ENCODE peak calls at places on chromosome 20, in seven cellular contexts. One of them, this sample, is unnamed.

GRCh38 chr20:46025376-46025783 is 3.6 kb upstream of the SLC12A5 start:
- DNase-seq in HCT116: no peak
- DNase-seq in GM23338: no peak
- DNase-seq in MM.1S: no peak
- DNase-seq in PC-3: no peak
- DNase-seq in GM23248: no peak
- DNase-seq in neural progenitor cell: peak; percentile 27
- DNase-seq in this sample: no peak

GRCh38 chr20:46316984-46317684 is 8.8 kb upstream of the CDH22 start:
- DNase-seq in HCT116: no peak
- DNase-seq in GM23248: no peak
- DNase-seq in MM.1S: no peak
- DNase-seq in GM23338: no peak
- DNase-seq in neural progenitor cell: no peak
- DNase-seq in PC-3: no peak
- DNase-seq in this sample: no peak

GRCh38 chr20:62369508-62370114 is 2.5 kb upstream of the LAMA5 start:
- DNase-seq in HCT116: no peak
- DNase-seq in neural progenitor cell: no peak
- DNase-seq in PC-3: peak; percentile 51
- DNase-seq in GM23248: no peak
- DNase-seq in MM.1S: no peak
- DNase-seq in GM23338: no peak
- DNase-seq in this sample: no peak

GRCh38 chr20:61587910-61588309 is 335.8 kb downstream of the CDH4 start:
- DNase-seq in MM.1S: no peak
- DNase-seq in PC-3: no peak
- DNase-seq in GM23338: no peak
- DNase-seq in HCT116: no peak
- DNase-seq in neural progenitor cell: no peak
- DNase-seq in GM23248: no peak
- DNase-seq in this sample: no peak

GRCh38 chr20:5393218-5393870 is 76.6 kb upstream of the PROKR2 start:
- DNase-seq in GM23338: no peak
- DNase-seq in PC-3: no peak
- DNase-seq in HCT116: no peak
- DNase-seq in MM.1S: no peak
- DNase-seq in neural progenitor cell: peak; percentile 68
- DNase-seq in GM23248: no peak
- DNase-seq in this sample: no peak

GRCh38 chr20:58991720-58992119 is 10.7 kb downstream of the NELFCD start:
- DNase-seq in GM23338: no peak
- DNase-seq in HCT116: no peak
- DNase-seq in PC-3: no peak
- DNase-seq in MM.1S: no peak
- DNase-seq in neural progenitor cell: no peak
- DNase-seq in GM23248: no peak
- DNase-seq in this sample: no peak

GRCh38 chr20:46332373-46333135 is 24.3 kb upstream of the CDH22 start:
- DNase-seq in GM23338: no peak
- DNase-seq in GM23248: no peak
- DNase-seq in MM.1S: no peak
- DNase-seq in HCT116: no peak
- DNase-seq in PC-3: no peak
- DNase-seq in neural progenitor cell: no peak
- DNase-seq in this sample: no peak

GRCh38 chr20:59576216-59576953 is 28.0 kb upstream of the PHACTR3 start:
- DNase-seq in PC-3: no peak
- DNase-seq in neural progenitor cell: no peak
- DNase-seq in GM23338: peak; percentile 62
- DNase-seq in MM.1S: no peak
- DNase-seq in GM23248: no peak
- DNase-seq in HCT116: no peak
- DNase-seq in this sample: no peak

DNA sequence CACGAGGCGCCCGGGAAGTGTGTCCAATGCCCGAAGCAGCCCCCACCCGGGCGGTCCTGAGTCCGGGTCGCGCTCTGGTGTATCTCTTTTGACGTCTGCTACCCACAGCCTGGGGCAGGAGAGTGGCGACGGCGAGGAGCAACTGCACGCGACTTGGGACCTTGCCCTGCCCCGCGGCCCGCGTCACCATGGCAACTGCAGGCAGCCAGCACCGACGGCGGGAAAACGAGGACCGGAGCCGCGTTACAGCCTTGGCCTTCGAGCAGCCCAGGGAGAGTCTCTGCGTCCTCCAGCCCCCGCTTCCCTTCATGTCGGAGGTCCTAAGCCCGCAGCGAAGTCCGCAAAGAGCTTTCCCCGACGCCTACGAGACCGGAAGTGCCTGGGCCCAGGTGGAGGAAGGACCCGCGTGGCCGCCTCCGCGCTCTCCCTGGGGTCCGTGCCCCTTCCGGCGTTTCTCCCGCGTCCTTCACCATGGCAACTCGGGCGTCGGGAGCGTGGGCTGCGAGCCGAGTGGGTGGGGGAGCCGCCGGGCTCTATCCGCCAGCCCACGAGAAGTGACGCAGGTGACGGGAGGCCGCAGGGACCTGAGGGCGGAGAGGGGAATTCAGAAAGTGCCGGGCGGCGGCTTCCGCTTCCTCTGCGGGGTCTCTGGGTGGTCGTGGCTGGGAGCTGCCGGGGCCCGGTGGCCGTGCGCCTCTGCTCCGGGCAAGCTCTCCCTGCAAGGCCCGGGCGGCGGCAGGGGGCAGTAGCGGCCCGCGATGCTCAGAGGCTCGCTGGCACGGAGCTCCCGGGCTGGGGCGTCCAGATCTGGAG is 88.6 kb upstream of the TGM3 start:
- DNase-seq in PC-3: peak; percentile 63
- DNase-seq in GM23248: peak; percentile 88
- DNase-seq in GM23338: peak; percentile 87
- DNase-seq in MM.1S: peak; percentile 76
- DNase-seq in neural progenitor cell: peak; percentile 92
- DNase-seq in HCT116: peak; percentile 29
- DNase-seq in this sample: peak; percentile 90
- TF ChIP-seq EZH2 in PC-3: peak; percentile 79
- TF ChIP-seq EZH2 in GM23248: no peak
- TF ChIP-seq EZH2 in GM23338: no peak
- TF ChIP-seq EZH2 in MM.1S: no peak
- TF ChIP-seq EZH2 in neural progenitor cell: peak; percentile 54
- TF ChIP-seq EZH2 in HCT116: no peak
- TF ChIP-seq EZH2 in this sample: no peak

GRCh38 chr20:31608256-31608980 is 3.3 kb downstream of the ID1 start:
- DNase-seq in GM23248: peak; percentile 90
- DNase-seq in PC-3: peak; percentile 94
- DNase-seq in HCT116: peak; percentile 91
- DNase-seq in MM.1S: no peak
- DNase-seq in GM23338: peak; percentile 100
- DNase-seq in neural progenitor cell: peak; percentile 93
- DNase-seq in this sample: peak; percentile 100

GRCh38 chr20:31606928-31607639 is 2.0 kb downstream of the ID1 start:
- DNase-seq in GM23248: peak; percentile 95
- DNase-seq in HCT116: peak; percentile 93
- DNase-seq in MM.1S: no peak
- DNase-seq in neural progenitor cell: peak; percentile 37
- DNase-seq in GM23338: peak; percentile 67
- DNase-seq in PC-3: peak; percentile 59
- DNase-seq in this sample: peak; percentile 90

GRCh38 chr20:31605902-31606677 is 1.0 kb downstream of the ID1 start:
- DNase-seq in GM23248: peak; percentile 60
- DNase-seq in HCT116: no peak
- DNase-seq in neural progenitor cell: peak; percentile 69
- DNase-seq in MM.1S: no peak
- DNase-seq in PC-3: peak; percentile 19
- DNase-seq in GM23338: peak; percentile 65
- DNase-seq in this sample: peak; percentile 59

GRCh38 chr20:31606678-31606927 is 1.5 kb downstream of the ID1 start:
- DNase-seq in MM.1S: no peak
- DNase-seq in HCT116: no peak
- DNase-seq in neural progenitor cell: no peak
- DNase-seq in PC-3: no peak
- DNase-seq in GM23338: peak; percentile 88
- DNase-seq in GM23248: no peak
- DNase-seq in this sample: no peak

GRCh38 chr20:31607640-31608255 is 2.7 kb downstream of the ID1 start:
- DNase-seq in GM23338: no peak
- DNase-seq in MM.1S: no peak
- DNase-seq in neural progenitor cell: no peak
- DNase-seq in HCT116: peak; percentile 43
- DNase-seq in GM23248: peak; percentile 78
- DNase-seq in PC-3: peak; percentile 24
- DNase-seq in this sample: no peak
- H3K4me3 ChIP-seq in GM23338: peak overlapping the region; percentile 61
- H3K4me3 ChIP-seq in MM.1S: no peak overlapping the region
- H3K4me3 ChIP-seq in neural progenitor cell: peak overlapping the region; percentile 77
- H3K4me3 ChIP-seq in HCT116: peak overlapping the region; percentile 91
- H3K4me3 ChIP-seq in GM23248: peak overlapping the region; percentile 98
- H3K4me3 ChIP-seq in PC-3: peak overlapping the region; percentile 97
- H3K4me3 ChIP-seq in this sample: no peak overlapping the region

DNA sequence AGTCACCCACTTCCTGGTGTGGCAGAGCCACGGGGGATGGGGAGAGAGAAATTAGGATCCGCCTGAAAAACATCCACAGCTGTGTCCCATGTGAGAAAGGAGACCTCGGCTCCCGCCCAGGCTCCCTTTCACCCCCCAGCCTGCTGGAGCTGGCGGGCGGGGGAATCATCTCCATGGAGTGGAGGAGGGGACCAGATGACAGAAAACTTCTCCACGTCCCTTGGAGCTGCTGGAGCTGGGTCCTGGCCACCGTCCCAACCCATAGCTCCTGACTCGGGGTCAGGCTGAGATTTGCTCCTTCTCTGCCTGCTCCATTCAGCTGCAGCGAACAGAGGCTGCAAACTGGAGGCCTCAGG is 113.8 kb downstream of the CEBPB start:
- DNase-seq in GM23248: peak; percentile 73
- DNase-seq in neural progenitor cell: no peak
- DNase-seq in HCT116: no peak
- DNase-seq in GM23338: no peak
- DNase-seq in PC-3: no peak
- DNase-seq in MM.1S: no peak
- DNase-seq in this sample: peak; percentile 55
- TF ChIP-seq EZH2phosphoT487 in GM23248: no peak
- TF ChIP-seq EZH2phosphoT487 in neural progenitor cell: no peak
- TF ChIP-seq EZH2phosphoT487 in HCT116: no peak
- TF ChIP-seq EZH2phosphoT487 in GM23338: no peak
- TF ChIP-seq EZH2phosphoT487 in PC-3: no peak
- TF ChIP-seq EZH2phosphoT487 in MM.1S: no peak
- TF ChIP-seq EZH2phosphoT487 in this sample: no peak

GRCh38 chr20:37408930-37409210 is 62.9 kb downstream of the SRC start:
- DNase-seq in HCT116: no peak
- DNase-seq in neural progenitor cell: no peak
- DNase-seq in GM23338: no peak
- DNase-seq in PC-3: no peak
- DNase-seq in GM23248: peak; percentile 26
- DNase-seq in MM.1S: no peak
- DNase-seq in this sample: no peak
- TF ChIP-seq EZH2 in HCT116: no peak
- TF ChIP-seq EZH2 in neural progenitor cell: no peak
- TF ChIP-seq EZH2 in GM23338: no peak
- TF ChIP-seq EZH2 in PC-3: no peak
- TF ChIP-seq EZH2 in GM23248: no peak
- TF ChIP-seq EZH2 in MM.1S: no peak
- TF ChIP-seq EZH2 in this sample: no peak

GRCh38 chr20:34129518-34130162 is 17.6 kb upstream of the EIF2S2 start:
- DNase-seq in neural progenitor cell: peak; percentile 84
- DNase-seq in PC-3: peak; percentile 88
- DNase-seq in MM.1S: peak; percentile 72
- DNase-seq in HCT116: peak; percentile 75
- DNase-seq in GM23338: peak; percentile 91
- DNase-seq in GM23248: peak; percentile 81
- DNase-seq in this sample: peak; percentile 83
- H3K4me3 ChIP-seq in neural progenitor cell: no peak overlapping the region
- H3K4me3 ChIP-seq in PC-3: peak overlapping the region; percentile 51
- H3K4me3 ChIP-seq in MM.1S: peak overlapping the region; percentile 13
- H3K4me3 ChIP-seq in HCT116: peak overlapping the region; percentile 30
- H3K4me3 ChIP-seq in GM23338: no peak overlapping the region
- H3K4me3 ChIP-seq in GM23248: no peak overlapping the region
- H3K4me3 ChIP-seq in this sample: no peak overlapping the region

GRCh38 chr20:57443349-57443748 is 52.2 kb downstream of the RBM38 start:
- DNase-seq in MM.1S: no peak
- DNase-seq in HCT116: no peak
- DNase-seq in GM23338: no peak
- DNase-seq in neural progenitor cell: no peak
- DNase-seq in GM23248: no peak
- DNase-seq in PC-3: no peak
- DNase-seq in this sample: no peak
- TF ChIP-seq EZH2phosphoT487 in MM.1S: no peak
- TF ChIP-seq EZH2phosphoT487 in HCT116: no peak
- TF ChIP-seq EZH2phosphoT487 in GM23338: no peak
- TF ChIP-seq EZH2phosphoT487 in neural progenitor cell: no peak
- TF ChIP-seq EZH2phosphoT487 in GM23248: no peak
- TF ChIP-seq EZH2phosphoT487 in PC-3: no peak
- TF ChIP-seq EZH2phosphoT487 in this sample: no peak

DNA sequence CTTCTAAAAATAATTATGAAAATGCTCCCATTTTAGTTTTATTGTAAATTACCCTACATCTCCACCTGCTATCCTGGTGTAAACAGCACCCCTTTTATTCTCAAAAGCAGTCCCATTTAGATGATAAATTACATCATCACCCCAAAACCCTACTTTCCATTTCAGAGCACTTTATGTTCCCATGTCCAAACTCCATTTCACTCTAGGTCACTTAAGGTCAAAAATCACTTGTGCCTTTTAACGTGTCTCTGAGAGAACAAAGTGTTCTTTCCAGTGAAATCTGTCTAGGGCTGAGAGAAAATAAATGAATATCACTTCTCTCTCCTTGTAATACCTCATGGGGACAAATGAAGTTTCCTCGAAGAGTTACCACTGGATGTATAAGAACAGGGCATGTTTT is 157.3 kb downstream of the INSM1 start:
- DNase-seq in HCT116: no peak
- DNase-seq in GM23248: no peak
- DNase-seq in MM.1S: no peak
- DNase-seq in neural progenitor cell: no peak
- DNase-seq in GM23338: no peak
- DNase-seq in PC-3: no peak
- DNase-seq in this sample: no peak
- TF ChIP-seq EZH2 in HCT116: no peak
- TF ChIP-seq EZH2 in GM23248: no peak
- TF ChIP-seq EZH2 in MM.1S: no peak
- TF ChIP-seq EZH2 in neural progenitor cell: no peak
- TF ChIP-seq EZH2 in GM23338: no peak
- TF ChIP-seq EZH2 in PC-3: no peak
- TF ChIP-seq EZH2 in this sample: no peak

DNA sequence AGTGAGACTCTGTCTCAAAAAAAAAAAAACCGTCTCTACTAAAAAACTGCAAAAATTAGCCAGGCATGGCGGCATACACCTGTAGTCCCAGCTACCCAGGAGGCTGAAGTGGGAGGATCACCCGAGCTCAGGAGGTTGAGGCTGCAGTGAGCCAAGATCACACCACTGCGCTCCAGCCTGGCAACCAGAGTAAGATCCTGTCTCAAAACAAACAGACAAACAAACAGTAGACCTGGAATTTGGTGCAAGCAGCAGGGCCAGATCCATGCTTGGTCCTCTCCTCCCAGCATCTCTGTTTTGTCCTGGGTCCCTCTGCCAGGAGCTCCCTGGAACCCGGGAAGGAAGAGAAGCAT is 11.6 kb downstream of the RIPOR3 start:
- DNase-seq in GM23248: no peak
- DNase-seq in HCT116: no peak
- DNase-seq in PC-3: no peak
- DNase-seq in MM.1S: no peak
- DNase-seq in GM23338: no peak
- DNase-seq in neural progenitor cell: no peak
- DNase-seq in this sample: no peak
- H3K4me3 ChIP-seq in GM23248: no peak overlapping the region
- H3K4me3 ChIP-seq in HCT116: no peak overlapping the region
- H3K4me3 ChIP-seq in PC-3: no peak overlapping the region
- H3K4me3 ChIP-seq in MM.1S: no peak overlapping the region
- H3K4me3 ChIP-seq in GM23338: no peak overlapping the region
- H3K4me3 ChIP-seq in neural progenitor cell: no peak overlapping the region
- H3K4me3 ChIP-seq in this sample: no peak overlapping the region

GRCh38 chr20:16518068-16518783 is 55.0 kb downstream of the KIF16B start:
- DNase-seq in neural progenitor cell: peak; percentile 65
- DNase-seq in HCT116: peak; percentile 44
- DNase-seq in GM23248: peak; percentile 60
- DNase-seq in GM23338: peak; percentile 88
- DNase-seq in MM.1S: no peak
- DNase-seq in PC-3: peak; percentile 78
- DNase-seq in this sample: peak; percentile 60
- TF ChIP-seq EZH2phosphoT487 in neural progenitor cell: no peak
- TF ChIP-seq EZH2phosphoT487 in HCT116: no peak
- TF ChIP-seq EZH2phosphoT487 in GM23248: no peak
- TF ChIP-seq EZH2phosphoT487 in GM23338: no peak
- TF ChIP-seq EZH2phosphoT487 in MM.1S: no peak
- TF ChIP-seq EZH2phosphoT487 in PC-3: no peak
- TF ChIP-seq EZH2phosphoT487 in this sample: no peak

This sample was measured in hepatocyte.